ENCODE peak calls at places on chromosomes 13 and 19, in nine cellular contexts. A, V, M, W, T, H, G, Z and J are unnamed samples.

GRCh38 chr13:77415253-77416127 is 88.6 kb upstream of the MYCBP2 start:
- DNase-seq in G (no peak), T (no peak), H (no peak), A (no peak), V (no peak), Z (no peak), W (no peak), M (no peak), J (no peak)

GRCh38 chr19:13887529-13887928 is 10.6 kb downstream of the NANOS3 start:
- DNase-seq in H (peak), V (no peak), Z (peak), A (no peak), G (no peak), M (no peak), T (no peak), W (peak), J (no peak)

GRCh38 chr19:40219721-40220276 is 1.6 kb upstream of the TTC9B start:
- DNase-seq in T (no peak), Z (peak), A (no peak), G (no peak), H (peak), M (no peak), V (no peak), W (no peak), J (no peak)

GRCh38 chr13:41427700-41428099 is 29.6 kb upstream of the RGCC start:
- DNase-seq in Z (no peak), V (no peak), A (no peak), M (no peak), W (no peak), T (no peak), G (no peak), H (no peak), J (no peak)

GRCh38 chr13:108728370-108728769 is 99.0 kb downstream of the MYO16 start:
- DNase-seq in T (no peak), G (peak), A (no peak), Z (no peak), W (no peak), V (no peak), M (no peak), H (no peak), J (no peak)

GRCh38 chr13:28475916-28476725 is 18.8 kb downstream of the FLT1 start:
- DNase-seq in H (peak), Z (peak), G (no peak), A (no peak), W (peak), M (no peak), V (no peak), T (no peak), J (no peak)

GRCh38 chr13:112871742-112872141 is 97.3 kb upstream of the MCF2L start:
- DNase-seq in M (no peak), Z (no peak), H (no peak), A (no peak), T (no peak), W (no peak), G (no peak), V (no peak), J (no peak)

GRCh38 chr13:24215732-24216131 is 55.2 kb downstream of the SPATA13 start:
- DNase-seq in Z (peak), A (no peak), M (no peak), G (no peak), H (no peak), T (no peak), W (no peak), V (peak), J (no peak)

GRCh38 chr19:3963458-3964255 is 7.2 kb downstream of the DAPK3 start:
- DNase-seq in T (no peak), A (no peak), V (no peak), M (no peak), H (no peak), W (no peak), G (no peak), Z (no peak), J (no peak)

GRCh38 chr13:47869780-47870179 is 131.3 kb downstream of the SUCLA2 start:
- DNase-seq in Z (no peak), V (no peak), A (no peak), T (no peak), M (no peak), H (no peak), G (no peak), W (no peak), J (no peak)

GRCh38 chr13:37418490-37418889 is 180.1 kb downstream of the POSTN start:
- DNase-seq in T (no peak), G (no peak), W (no peak), A (no peak), Z (peak), H (no peak), M (no peak), V (no peak), J (no peak)

GRCh38 chr13:79212064-79212619 is 193.9 kb downstream of the RBM26 start:
- DNase-seq in M (no peak), Z (no peak), H (no peak), A (no peak), T (no peak), W (no peak), V (no peak), G (no peak), J (no peak)

GRCh38 chr13:32216281-32216680 is 98.9 kb downstream of the ZAR1L start:
- DNase-seq in G (no peak), A (no peak), H (no peak), V (no peak), M (no peak), W (no peak), Z (no peak), T (no peak), J (no peak)

GRCh38 chr13:32225494-32225931 is 89.7 kb downstream of the ZAR1L start:
- DNase-seq in G (no peak), T (no peak), V (no peak), Z (peak), H (peak), W (peak), M (no peak), A (no peak), J (no peak)

GRCh38 chr13:32224916-32225315 is 90.2 kb downstream of the ZAR1L start:
- DNase-seq in V (no peak), T (no peak), W (no peak), H (no peak), Z (no peak), A (no peak), G (no peak), M (no peak), J (no peak)

DNA sequence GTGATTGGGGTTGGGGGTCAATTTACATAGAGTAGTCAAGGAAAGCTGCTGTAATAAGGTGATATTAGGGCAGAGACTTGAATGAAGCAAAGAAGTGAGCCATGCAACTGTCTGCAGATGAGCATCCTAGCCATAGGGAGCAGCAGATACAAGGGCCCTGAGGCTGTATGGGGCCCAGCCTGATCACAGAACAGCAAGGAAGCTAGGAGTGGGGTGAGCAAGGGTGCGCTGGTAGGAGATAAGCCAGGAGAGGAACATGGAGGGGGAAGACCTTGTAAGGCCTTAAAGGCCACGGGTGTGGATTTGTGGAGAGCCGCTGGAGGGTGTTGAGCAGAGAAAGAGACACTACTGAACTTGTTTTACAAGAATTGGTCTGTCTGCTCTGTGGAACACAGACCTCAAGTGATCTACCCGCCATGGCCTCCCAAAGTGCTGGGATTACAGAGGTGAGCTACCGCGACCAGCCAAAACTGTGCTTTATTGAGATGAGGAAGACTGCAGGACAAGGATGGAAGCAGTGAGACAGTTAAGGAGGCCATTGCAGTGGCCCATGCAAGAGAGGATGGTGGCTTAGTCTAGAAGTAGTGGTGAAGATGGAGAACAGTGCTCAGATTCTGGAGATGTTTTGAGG is 93.0 kb downstream of the ZAR1L start:
- DNase-seq in G (no peak), Z (no peak), A (no peak), H (no peak), T (no peak), W (no peak), V (no peak), M (no peak), J (no peak)
- TF ChIP-seq CTCF in G (no peak), Z (no peak), A (no peak), H (no peak), T (no peak), W (no peak), V (no peak), M (no peak), J (no peak)

DNA sequence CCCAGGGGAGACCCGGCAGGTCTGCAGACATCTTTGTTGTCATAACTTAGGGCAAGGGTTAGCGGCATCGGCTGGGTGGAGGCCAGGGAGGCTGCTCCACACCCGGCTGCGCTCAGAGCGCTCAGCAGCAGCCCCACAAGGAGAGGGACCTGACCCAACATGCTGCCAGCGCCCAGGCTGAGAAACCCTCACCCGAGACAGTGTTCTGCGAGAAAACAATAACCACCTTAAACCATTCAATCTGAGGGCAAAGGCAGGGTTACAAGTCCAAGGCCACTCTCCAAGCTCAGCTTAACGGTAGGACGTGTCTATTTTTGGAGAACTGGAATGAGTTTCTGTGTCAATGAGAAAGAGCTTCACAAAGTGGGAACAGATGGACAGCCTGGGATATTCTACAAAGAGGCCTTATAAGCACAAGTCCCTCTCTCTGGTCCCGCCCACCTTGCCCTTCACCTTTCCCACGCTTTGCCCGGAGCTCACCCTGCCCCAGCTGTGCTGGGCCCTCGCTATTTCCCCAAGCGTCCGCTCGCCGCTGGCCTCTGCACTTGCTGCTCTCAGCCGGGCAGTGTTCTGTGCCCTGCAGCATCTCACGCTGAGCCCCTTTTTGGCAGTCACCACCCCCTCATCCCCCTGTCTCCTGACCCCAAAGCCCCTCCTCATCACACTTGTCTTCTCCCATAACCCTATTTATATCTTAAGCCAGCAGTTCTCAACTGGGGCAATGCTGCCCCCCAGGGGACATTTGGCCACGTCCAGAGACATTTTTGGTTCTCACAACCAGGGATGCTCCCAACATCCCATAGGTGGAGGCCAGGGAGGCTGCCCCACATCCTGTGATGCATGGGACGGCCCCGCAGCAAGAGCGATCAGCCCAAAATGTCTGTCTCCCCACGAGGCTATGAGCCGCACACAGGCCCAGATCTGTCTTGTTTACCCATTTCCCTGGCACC is 17.6 kb downstream of the PPP1R12C start:
- DNase-seq in H (no peak), Z (no peak), T (no peak), G (peak), M (no peak), A (no peak), W (no peak), V (no peak), J (no peak)
- TF ChIP-seq CTCF in H (peak), Z (peak), T (no peak), G (peak), M (no peak), A (peak), W (peak), V (no peak), J (no peak)

DNA sequence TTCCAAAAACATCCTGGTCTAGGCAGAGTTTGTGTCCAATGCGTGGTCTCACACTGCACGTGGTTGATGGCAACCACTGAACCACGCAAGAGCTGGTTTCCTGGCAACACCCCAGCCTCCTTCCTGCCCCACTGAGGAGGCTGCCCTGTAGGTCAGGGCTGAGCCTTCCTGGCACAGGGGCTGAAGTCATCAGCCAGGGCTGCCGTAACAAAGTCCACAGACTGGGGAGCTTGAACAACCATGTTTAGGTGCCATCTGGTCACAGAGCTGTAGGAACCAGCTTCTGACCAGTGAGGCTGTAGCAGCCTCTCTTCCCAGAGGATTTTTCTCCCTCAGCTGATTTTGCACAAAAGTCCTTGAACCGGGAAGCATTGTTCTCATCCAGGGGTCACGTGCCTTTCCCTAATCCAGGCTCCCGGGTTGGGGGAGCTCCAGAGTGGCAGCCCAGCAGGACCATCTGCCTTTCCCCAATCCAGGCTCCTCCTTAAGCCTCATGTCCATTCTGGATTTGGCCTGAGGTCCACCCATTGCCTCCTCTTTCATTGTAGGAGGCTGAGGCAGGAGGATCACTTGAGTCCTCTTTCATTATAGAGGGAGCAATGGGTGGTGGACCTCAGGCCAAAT is 53.9 kb downstream of the CHST8 start:
- DNase-seq in G (no peak), M (peak), Z (no peak), H (no peak), T (no peak), V (peak), A (no peak), W (no peak), J (no peak)
- TF ChIP-seq CTCF in G (no peak), M (no peak), Z (no peak), H (no peak), T (no peak), V (no peak), A (no peak), W (no peak), J (no peak)

GRCh38 chr19:17054746-17055145 is 20.5 kb downstream of the HAUS8 start:
- DNase-seq in V (no peak), M (no peak), W (no peak), A (no peak), G (no peak), Z (no peak), H (no peak), T (no peak), J (no peak)

GRCh38 chr19:17049711-17050280 is 23.2 kb upstream of the CPAMD8 start:
- DNase-seq in Z (peak), T (no peak), W (no peak), G (no peak), A (no peak), H (peak), V (no peak), M (no peak), J (no peak)

GRCh38 chr19:17055636-17056035 is 19.6 kb downstream of the HAUS8 start:
- DNase-seq in T (no peak), H (no peak), Z (no peak), A (no peak), W (no peak), G (no peak), V (no peak), M (no peak), J (no peak)

GRCh38 chr19:17048885-17049453 is 22.4 kb upstream of the CPAMD8 start:
- DNase-seq in T (no peak), V (no peak), H (no peak), W (no peak), A (no peak), G (no peak), Z (no peak), M (no peak), J (no peak)

GRCh38 chr19:17052439-17052838 is 22.8 kb downstream of the HAUS8 start:
- DNase-seq in T (peak), G (peak), M (no peak), H (peak), A (peak), Z (peak), V (no peak), W (no peak), J (no peak)
- TF ChIP-seq CTCF in T (peak), G (peak), M (no peak), H (peak), A (peak), Z (peak), V (peak), W (peak), J (peak)

GRCh38 chr19:43526884-43527859 is at the start of gene ETHE1:
- DNase-seq in G (peak), V (peak), T (peak), H (peak), Z (peak), W (no peak), M (peak), A (peak), J (peak)
- TF ChIP-seq CTCF in G (no peak), V (no peak), T (no peak), H (no peak), Z (no peak), W (no peak), M (no peak), A (peak), J (no peak)

GRCh38 chr13:65724261-65724660 is 1505.9 kb downstream of the PCDH9 start:
- DNase-seq in H (no peak), W (peak), G (no peak), V (no peak), Z (peak), T (no peak), A (no peak), M (no peak), J (no peak)
- TF ChIP-seq CTCF in H (no peak), W (no peak), G (no peak), V (no peak), Z (no peak), T (no peak), A (no peak), M (no peak), J (no peak)

DNA sequence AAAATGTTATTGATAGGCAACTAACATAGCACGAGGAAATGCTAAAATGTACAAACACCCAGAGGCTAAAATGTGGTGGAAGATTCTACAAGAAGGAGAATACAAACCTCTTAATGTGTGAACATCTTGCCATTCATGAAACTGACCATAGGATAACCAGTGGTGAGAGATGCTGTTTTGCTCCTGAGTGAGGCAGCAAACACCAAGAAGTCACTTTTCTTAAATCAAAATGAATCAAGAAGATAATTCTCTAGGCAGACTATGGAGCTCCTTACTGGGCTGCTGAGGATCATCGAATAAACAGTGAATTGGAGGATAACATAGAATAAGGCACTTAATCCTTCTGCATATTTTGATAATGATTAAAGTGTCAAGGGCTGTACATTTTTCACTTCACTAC is 375.4 kb upstream of the SLITRK6 start:
- DNase-seq in V (no peak), M (no peak), H (no peak), A (no peak), G (no peak), T (no peak), W (no peak), Z (no peak), J (no peak)
- TF ChIP-seq CTCF in V (no peak), M (no peak), H (no peak), A (no peak), G (no peak), T (no peak), W (no peak), Z (no peak), J (no peak)

GRCh38 chr13:42816538-42816937 is 35.2 kb downstream of the FAM216B start:
- DNase-seq in M (no peak), W (no peak), G (no peak), A (no peak), Z (no peak), V (no peak), H (no peak), T (no peak), J (no peak)

GRCh38 chr13:42808572-42808971 is 27.2 kb downstream of the FAM216B start:
- DNase-seq in Z (no peak), W (no peak), A (no peak), M (no peak), H (peak), V (no peak), T (no peak), G (no peak), J (no peak)

GRCh38 chr13:42814868-42815267 is 33.5 kb downstream of the FAM216B start:
- DNase-seq in Z (peak), T (no peak), A (no peak), G (no peak), H (peak), V (no peak), W (peak), M (no peak), J (no peak)

GRCh38 chr13:42815686-42816085 is 34.3 kb downstream of the FAM216B start:
- DNase-seq in A (no peak), H (no peak), V (no peak), W (no peak), M (no peak), Z (peak), G (no peak), T (no peak), J (no peak)

DNA sequence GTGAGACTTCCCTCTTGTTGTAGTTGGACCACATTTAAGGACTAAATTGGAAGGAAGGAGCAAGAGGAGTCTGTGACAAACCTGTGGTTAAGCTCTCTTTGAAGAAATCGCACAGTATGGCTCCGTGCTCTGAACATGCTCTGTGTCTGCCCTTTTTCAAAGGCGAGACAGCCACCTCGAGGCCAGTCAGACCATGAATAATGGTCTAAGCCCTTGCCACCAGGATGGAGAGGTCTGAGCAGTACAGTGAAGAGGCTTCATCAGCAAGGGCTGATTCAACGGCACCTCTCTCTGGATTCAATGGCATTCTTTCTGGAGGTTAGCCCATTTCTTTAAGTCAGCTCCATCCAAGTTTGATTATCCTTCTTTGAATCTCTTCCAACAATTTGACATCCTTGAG is 30.9 kb downstream of the FAM216B start:
- DNase-seq in M (no peak), Z (peak), H (peak), T (no peak), G (no peak), W (no peak), V (no peak), A (no peak), J (no peak)
- TF ChIP-seq CTCF in M (no peak), Z (no peak), H (peak), T (no peak), G (no peak), W (no peak), V (no peak), A (no peak), J (no peak)

GRCh38 chr13:57633141-57633949 is 1.8 kb downstream of the PCDH17 start:
- DNase-seq in V (peak), T (peak), M (no peak), A (peak), H (no peak), Z (peak), W (no peak), G (peak), J (no peak)
- TF ChIP-seq CTCF in V (peak), T (peak), M (no peak), A (peak), H (peak), Z (peak), W (peak), G (peak), J (no peak)

GRCh38 chr19:49151339-49152217 is 3.6 kb downstream of the HRC start:
- DNase-seq in H (no peak), G (peak), T (peak), V (peak), Z (peak), W (no peak), M (no peak), A (peak), J (peak)
- TF ChIP-seq CTCF in H (no peak), G (no peak), T (no peak), V (no peak), Z (no peak), W (no peak), M (no peak), A (no peak), J (no peak)